ENCODE peak calls at places on chromosomes 4 and X, in four cellular contexts. V is activated CD8-positive, alpha-beta memory T cell treated with anti-CD3 and anti-CD28 coated beads for 1 hour; L is activated T-cell treated with anti-CD3 and anti-CD28 coated beads, Interleukin-2, amount 50 U/mL, for 4 hours; P is LoVo. O is an unnamed sample.

GRCh38 chr4:8165374-8165896 is 6.8 kb upstream of the ABLIM2 start:
- DNase-seq in V (no peak), L (no peak), P (no peak), O (no peak)

GRCh38 chr4:25301471-25301870 is 11.1 kb upstream of the ZCCHC4 start:
- DNase-seq in V (no peak), L (no peak), P (no peak), O (no peak)

GRCh38 chr4:95141376-95141775 is 383.6 kb downstream of the BMPR1B start:
- DNase-seq in V (no peak), L (no peak), P (no peak), O (no peak)

GRCh38 chr4:25862411-25863346 is at the start of gene SEL1L3:
- DNase-seq in V (peak), L (peak), P (peak), O (no peak)

GRCh38 chrX:29113221-29113620 is 526.0 kb downstream of the IL1RAPL1 start:
- DNase-seq in V (no peak), L (no peak), P (no peak), O (no peak)

GRCh38 chr4:152257601-152258066 is 278.3 kb downstream of the FBXW7 start:
- DNase-seq in V (no peak), L (no peak), P (peak), O (no peak)

GRCh38 chrX:25015486-25016360 is at the start of gene ARX:
- DNase-seq in V (no peak), L (no peak), P (no peak), O (no peak)

GRCh38 chr4:76147454-76148141 is 599 bp downstream of the NUP54 start:
- DNase-seq in V (peak), L (peak), P (peak), O (no peak)

GRCh38 chrX:13899607-13900006 is 82.7 kb upstream of the GPM6B start:
- DNase-seq in V (no peak), L (no peak), P (no peak), O (no peak)

GRCh38 chr4:164779811-164780216 is 25.9 kb downstream of the SMIM31 start:
- DNase-seq in V (no peak), L (no peak), P (peak), O (no peak)

GRCh38 chr4:99234331-99235010 is 15.4 kb upstream of the ADH6 start:
- DNase-seq in V (no peak), L (no peak), P (no peak), O (no peak)

GRCh38 chrX:3651272-3651671 is 62.2 kb downstream of the PRKX start:
- DNase-seq in V (no peak), L (no peak), P (peak), O (no peak)

GRCh38 chrX:42276982-42277690 is 353.8 kb upstream of the CASK start:
- DNase-seq in V (no peak), L (no peak), P (peak), O (no peak)

GRCh38 chr4:124414641-124415040 is 297.9 kb downstream of the ANKRD50 start:
- DNase-seq in V (no peak), L (no peak), P (no peak), O (no peak)

GRCh38 chr4:156294577-156294976 is 340.9 kb upstream of the CTSO start:
- DNase-seq in V (no peak), L (no peak), P (peak), O (no peak)

GRCh38 chrX:140799216-140799615 is 89.7 kb downstream of the LINC00632 start:
- DNase-seq in V (no peak), L (no peak), P (no peak), O (no peak)

GRCh38 chr4:79897174-79897573 is 175.9 kb downstream of the ANTXR2 start:
- DNase-seq in V (no peak), L (no peak), P (no peak), O (no peak)

GRCh38 chr4:154618708-154619315 is 6.4 kb upstream of the FGG start:
- DNase-seq in V (no peak), L (peak), P (peak), O (no peak)

GRCh38 chrX:55742649-55743048 is 25.1 kb downstream of the RRAGB start:
- DNase-seq in V (no peak), L (no peak), P (peak), O (no peak)

GRCh38 chrX:100743009-100743615 is 11.2 kb upstream of the SYTL4 start:
- DNase-seq in V (no peak), L (no peak), P (no peak), O (no peak)

GRCh38 chrX:16745659-16746058 is 26.2 kb downstream of the SYAP1 start:
- DNase-seq in V (no peak), L (no peak), P (no peak), O (no peak)

GRCh38 chrX:72052415-72053090 is 79.2 kb downstream of the RTL5 start:
- DNase-seq in V (no peak), L (no peak), P (no peak), O (no peak)

O was measured in cortex of kidney.